ENCODE peak calls at places on chromosomes 12 and 14, in nine cellular contexts. U, R, F, G, J, Q, B, O and E are unnamed samples.

GRCh38 chr12:94145231-94145979 is 3.0 kb upstream of the PLXNC1 start:
- DNase-seq in U (no peak), B (peak; percentile 46), R (no peak), O (no peak), F (no peak), G (no peak), Q (no peak), J (no peak), E (no peak)

GRCh38 chr12:64236549-64236948 is 14.5 kb upstream of the KICS2 start:
- DNase-seq in G (no peak), R (no peak), O (no peak), U (no peak), Q (no peak), J (no peak), F (no peak), B (no peak), E (no peak)

GRCh38 chr12:52691076-52691764 is 11.0 kb upstream of the KRT1 start:
- DNase-seq in J (peak; percentile 27), U (no peak), B (peak; percentile 47), G (peak; percentile 49), O (no peak), R (peak; percentile 52), F (no peak), Q (peak; percentile 35), E (no peak)

GRCh38 chr12:22321620-22322019 is 12.9 kb downstream of the ST8SIA1 start:
- DNase-seq in B (no peak), J (no peak), U (no peak), R (peak; percentile 19), G (no peak), F (no peak), Q (no peak), O (no peak), E (no peak)

GRCh38 chr14:70013269-70013873 is 134.2 kb downstream of the SMOC1 start:
- DNase-seq in O (no peak), G (no peak), B (peak; percentile 48), R (no peak), Q (no peak), J (peak; percentile 52), F (no peak), U (peak; percentile 48), E (no peak)

GRCh38 chr12:82937151-82937550 is 250.4 kb downstream of the TMTC2 start:
- DNase-seq in O (no peak), Q (no peak), B (no peak), R (no peak), G (no peak), U (no peak), F (no peak), J (no peak), E (no peak)

GRCh38 chr14:86799244-86799647 is 1193.7 kb downstream of the GALC start:
- DNase-seq in U (no peak), F (no peak), J (no peak), Q (no peak), B (peak; percentile 45), G (no peak), O (peak; percentile 78), R (no peak), E (no peak)

GRCh38 chr14:99616832-99617488 is 13.0 kb upstream of the CCDC85C start:
- DNase-seq in Q (no peak), G (no peak), B (no peak), U (no peak), J (no peak), F (no peak), R (no peak), O (no peak), E (no peak)

GRCh38 chr12:122990561-122990960 is 10.1 kb downstream of the ARL6IP4 start:
- DNase-seq in R (no peak), O (no peak), G (no peak), U (no peak), B (no peak), F (no peak), J (no peak), Q (no peak), E (no peak)

GRCh38 chr14:34650786-34651584 is 21.0 kb upstream of the SNX6 start:
- DNase-seq in U (no peak), G (no peak), J (no peak), Q (no peak), B (peak; percentile 68), O (peak; percentile 87), F (no peak), R (no peak), E (no peak)

GRCh38 chr12:90261283-90261682 is 552.6 kb upstream of the ATP2B1 start:
- DNase-seq in J (no peak), R (no peak), F (no peak), U (no peak), G (no peak), O (no peak), B (no peak), Q (no peak), E (no peak)

GRCh38 chr14:105962532-105962931 is 436.1 kb downstream of the TMEM121 start:
- DNase-seq in G (no peak), R (no peak), Q (no peak), F (no peak), B (no peak), U (no peak), O (no peak), J (no peak), E (no peak)

GRCh38 chr12:132025526-132025925 is 75.8 kb downstream of the EP400 start:
- DNase-seq in J (no peak), Q (no peak), U (no peak), B (no peak), F (no peak), G (no peak), O (no peak), R (no peak), E (peak; percentile 34)

GRCh38 chr12:132781938-132782337 is 20.3 kb upstream of the ANKLE2 start:
- DNase-seq in U (no peak), J (no peak), G (no peak), F (no peak), Q (no peak), R (no peak), B (no peak), O (no peak), E (no peak)

DNA sequence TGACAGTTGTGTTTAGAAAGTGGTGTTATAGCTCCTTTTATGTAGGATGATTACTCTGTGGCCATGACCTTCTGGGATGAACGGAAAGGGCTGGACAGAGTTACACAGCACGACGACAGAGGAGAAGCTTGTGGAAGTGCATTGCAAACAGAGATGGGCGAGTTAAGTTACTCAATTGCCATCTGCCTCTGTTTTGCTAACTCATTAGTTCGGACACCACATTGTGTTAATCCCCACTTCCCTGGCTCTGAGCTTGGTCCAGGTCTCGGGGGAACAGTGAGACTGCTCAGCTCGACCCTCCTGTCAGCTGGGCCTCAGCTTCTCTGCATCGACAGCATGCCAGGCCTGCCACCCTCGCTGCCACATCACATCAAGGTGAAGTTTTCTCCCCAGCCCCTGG is 408.0 kb downstream of the ZFP36L1 start:
- DNase-seq in U (no peak), R (no peak), J (no peak), B (no peak), G (no peak), Q (no peak), F (no peak), O (no peak), E (no peak)
- H3K27ac ChIP-seq in U (no peak overlapping the region), R (no peak overlapping the region), J (peak overlapping the region; percentile 79), B (peak overlapping the region; percentile 83), G (no peak overlapping the region), Q (no peak overlapping the region), F (peak overlapping the region; percentile 61), O (no peak overlapping the region), E (peak overlapping the region; percentile 71)

GRCh38 chr12:46480282-46480681 is 107.7 kb upstream of the SLC38A2 start:
- DNase-seq in O (no peak), Q (no peak), J (no peak), R (no peak), B (no peak), G (no peak), F (no peak), U (no peak), E (no peak)
- H3K27ac ChIP-seq in O (no peak overlapping the region), Q (no peak overlapping the region), J (no peak overlapping the region), R (no peak overlapping the region), B (no peak overlapping the region), G (no peak overlapping the region), F (no peak overlapping the region), U (no peak overlapping the region), E (no peak overlapping the region)

DNA sequence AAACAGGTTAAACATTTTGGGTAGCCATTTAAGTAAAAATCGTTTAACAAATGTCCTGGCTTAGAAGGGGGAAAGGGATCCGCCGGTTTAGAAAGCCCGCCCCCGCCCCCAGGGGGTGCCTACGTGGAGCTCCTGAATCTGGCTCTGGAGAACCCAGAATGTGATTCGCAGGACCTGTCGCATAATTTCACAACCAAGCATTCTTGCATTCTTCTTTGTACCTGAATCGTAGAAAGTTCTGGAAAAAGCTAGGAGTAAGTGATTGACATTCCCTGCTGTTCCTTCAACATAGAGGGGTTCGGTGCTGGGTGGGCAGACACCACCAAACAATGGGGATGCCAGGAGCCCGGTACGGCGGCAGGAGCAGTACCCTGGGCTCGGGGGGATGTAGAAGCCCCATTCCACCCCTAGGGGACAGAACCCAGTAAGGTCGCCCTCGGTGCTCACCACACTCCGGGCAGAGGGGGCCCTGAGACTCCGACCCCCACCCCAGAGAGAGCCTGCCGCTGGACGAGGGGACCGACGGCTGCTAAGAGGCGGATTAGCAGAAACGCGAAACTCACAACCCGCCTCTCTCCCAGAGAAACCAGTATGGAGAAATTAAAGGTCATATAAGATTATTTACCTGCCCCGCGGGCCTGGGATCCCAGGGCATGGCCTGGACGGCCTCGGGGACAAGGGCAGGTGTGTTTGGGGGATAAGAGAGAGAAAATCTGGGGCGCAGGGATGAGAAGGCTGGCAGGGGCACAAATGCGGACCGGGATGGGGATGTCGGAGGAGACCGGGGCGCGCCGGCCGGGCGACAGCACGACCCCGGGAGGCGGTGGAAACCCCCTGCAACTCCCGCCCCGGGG is 547 bp downstream of the CSRP2 start:
- DNase-seq in R (no peak), B (peak; percentile 55), U (peak; percentile 13), O (peak; percentile 54), Q (no peak), J (no peak), G (peak; percentile 7), F (peak; percentile 77), E (no peak)
- H3K27ac ChIP-seq in R (no peak overlapping the region), B (peak overlapping the region; percentile 78), U (no peak overlapping the region), O (peak overlapping the region; percentile 78), Q (no peak overlapping the region), J (peak overlapping the region; percentile 86), G (no peak overlapping the region), F (peak overlapping the region; percentile 89), E (peak overlapping the region; percentile 90)

GRCh38 chr12:120157678-120158077 is 36.8 kb downstream of the GCN1 start:
- DNase-seq in U (no peak), B (no peak), J (no peak), R (no peak), F (no peak), Q (no peak), G (no peak), O (no peak), E (no peak)

GRCh38 chr12:120156315-120157259 is 37.9 kb downstream of the GCN1 start:
- DNase-seq in B (no peak), O (no peak), G (no peak), U (no peak), R (no peak), J (no peak), F (no peak), Q (no peak), E (no peak)

GRCh38 chr12:120155072-120155471 is 38.5 kb upstream of the RAB35 start:
- DNase-seq in F (peak; percentile 72), B (no peak), G (no peak), R (no peak), J (no peak), O (no peak), U (no peak), Q (no peak), E (no peak)

GRCh38 chr12:120159509-120160237 is 34.8 kb downstream of the GCN1 start:
- DNase-seq in Q (no peak), O (no peak), U (no peak), J (no peak), B (no peak), R (no peak), F (no peak), G (no peak), E (no peak)

GRCh38 chr12:120158351-120158750 is 36.2 kb downstream of the GCN1 start:
- DNase-seq in G (peak; percentile 68), B (no peak), F (no peak), J (no peak), O (no peak), R (no peak), Q (no peak), U (no peak), E (no peak)
- H3K27ac ChIP-seq in G (no peak overlapping the region), B (no peak overlapping the region), F (no peak overlapping the region), J (no peak overlapping the region), O (no peak overlapping the region), R (no peak overlapping the region), Q (no peak overlapping the region), U (no peak overlapping the region), E (no peak overlapping the region)